ENCODE peak calls at places on chromosome 17, in five cellular contexts. J is GM23248, C is mesendoderm, W is A549, R is testis. L is an unnamed sample. For H3K4me1, the result is how much of the 10 kb centered on the place peaks cover.

GRCh38 chr17:29526322-29526721 is 40.5 kb downstream of the ABHD15 start:
- DNase-seq in J (peak), C (peak), W (no peak), R (no peak), L (no peak)

GRCh38 chr17:27654654-27655524 is 23.9 kb downstream of the LGALS9 start:
- DNase-seq in J (peak), C (peak), W (peak), R (peak), L (peak)

GRCh38 chr17:73211745-73212144 is 18.9 kb downstream of the COG1 start:
- DNase-seq in J (no peak), C (no peak), W (no peak), R (no peak), L (no peak)

GRCh38 chr17:41578971-41579370 is 7.1 kb upstream of the KRT9 start:
- DNase-seq in J (no peak), C (no peak), W (no peak), R (no peak), L (no peak)

GRCh38 chr17:33002245-33002644 is 10.6 kb downstream of the SPACA3 start:
- DNase-seq in J (no peak), C (no peak), W (no peak), R (no peak), L (no peak)

GRCh38 chr17:57810740-57811632 is 38.9 kb downstream of the MRPS23 start:
- DNase-seq in J (peak), C (no peak), W (no peak), R (peak), L (peak)

GRCh38 chr17:15392326-15392739 is 50.9 kb upstream of the TEKT3 start:
- DNase-seq in J (peak), C (no peak), W (no peak), R (no peak), L (no peak)

GRCh38 chr17:17663160-17664072 is 17.8 kb upstream of the RAI1 start:
- DNase-seq in J (peak), C (peak), W (peak), R (no peak), L (peak)

GRCh38 chr17:30558313-30559195 is 81.3 kb downstream of the GOSR1 start:
- DNase-seq in J (no peak), C (no peak), W (no peak), R (no peak), L (peak)

GRCh38 chr17:32819035-32819434 is 57.9 kb downstream of the MYO1D start:
- DNase-seq in J (peak), C (no peak), W (no peak), R (no peak), L (no peak)

GRCh38 chr17:65334391-65334790 is 197.2 kb downstream of the RGS9 start:
- DNase-seq in J (peak), C (no peak), W (no peak), R (no peak), L (no peak)

GRCh38 chr17:15966879-15967248 is 21.9 kb downstream of the ADORA2B start:
- DNase-seq in J (no peak), C (peak), W (no peak), R (no peak), L (no peak)

GRCh38 chr17:2435852-2436251 is 35.0 kb upstream of the MNT start:
- DNase-seq in J (no peak), C (no peak), W (no peak), R (no peak), L (no peak)

GRCh38 chr17:50356418-50356817 is 10.5 kb downstream of the XYLT2 start:
- DNase-seq in J (no peak), C (no peak), W (no peak), R (no peak), L (peak)

GRCh38 chr17:41651625-41652460 is 27.5 kb upstream of the KRT17 start:
- DNase-seq in J (no peak), C (no peak), W (no peak), R (no peak), L (no peak)

GRCh38 chr17:59892251-59892848 is 393 bp downstream of the TUBD1 start:
- DNase-seq in J (no peak), C (no peak), W (no peak), R (peak), L (no peak)

GRCh38 chr17:49667854-49668253 is 10.0 kb downstream of the SPOP start:
- DNase-seq in J (no peak), C (no peak), W (no peak), R (no peak), L (no peak)

GRCh38 chr17:44007346-44008204 is 3.2 kb downstream of the NAGS start:
- DNase-seq in J (peak), C (peak), W (no peak), R (no peak), L (peak)

GRCh38 chr17:38454528-38454927 is 26.3 kb downstream of the ARHGAP23 start:
- DNase-seq in J (peak), C (no peak), W (peak), R (peak), L (peak)

GRCh38 chr17:59734226-59734625 is 26.8 kb downstream of the VMP1 start:
- DNase-seq in J (no peak), C (no peak), W (no peak), R (no peak), L (no peak)

GRCh38 chr17:4599505-4600281 is 15.4 kb downstream of the SMTNL2 start:
- DNase-seq in J (no peak), C (peak), W (no peak), R (peak), L (no peak)

GRCh38 chr17:58679263-58680037 is 12.4 kb downstream of the TEX14 start:
- DNase-seq in J (no peak), C (peak), W (peak), R (no peak), L (no peak)

GRCh38 chr17:18055597-18055996 is 16.4 kb downstream of the GID4 start:
- DNase-seq in J (no peak), C (no peak), W (no peak), R (no peak), L (no peak)

GRCh38 chr17:58187675-58188074 is 4.9 kb upstream of the EPX start:
- DNase-seq in J (no peak), C (no peak), W (no peak), R (no peak), L (no peak)

GRCh38 chr17:32117399-32117798 is 24.9 kb upstream of the RHOT1 start:
- DNase-seq in J (no peak), C (no peak), W (no peak), R (no peak), L (no peak)

DNA sequence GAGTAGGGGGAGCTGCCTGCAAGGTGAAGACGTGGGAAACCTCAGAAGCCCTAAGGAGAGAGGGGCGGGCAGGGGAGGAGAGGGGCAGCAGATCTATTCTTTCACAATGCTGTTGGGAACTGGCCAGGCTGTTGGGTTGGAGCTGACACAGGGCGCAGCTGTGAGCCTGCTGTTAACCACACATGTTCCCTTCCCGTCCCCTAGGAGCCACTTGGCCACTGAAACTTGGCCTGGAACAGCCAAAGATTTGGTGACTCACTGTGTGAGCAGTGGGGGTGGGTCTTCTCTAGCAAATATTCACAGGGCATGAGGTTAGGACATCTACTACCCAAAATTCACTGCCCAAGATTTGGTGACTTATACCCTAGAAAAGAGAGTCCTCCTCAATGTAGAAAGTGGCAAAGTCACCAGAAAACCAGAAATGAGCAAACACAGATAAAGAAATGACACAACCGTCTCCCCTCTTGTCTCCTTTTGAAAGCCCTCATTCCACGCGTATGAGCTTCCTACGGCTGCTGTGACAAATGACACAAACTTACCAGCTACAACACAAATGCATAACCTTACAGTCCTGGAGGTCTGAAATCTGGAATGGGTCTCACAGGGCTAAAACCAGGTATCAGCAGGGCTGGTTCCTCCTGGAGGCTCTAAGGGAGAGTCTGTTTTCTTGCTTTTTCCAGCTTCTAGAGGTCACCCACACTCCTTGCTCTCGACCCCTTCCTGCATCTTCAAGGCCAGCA is 6.3 kb downstream of the TBC1D16 start:
- DNase-seq in J (peak), C (peak), W (no peak), R (peak), L (peak)
- H3K4me1 ChIP-seq in J (under half), C (under half), W (under half), R (under half), L (under half)

GRCh38 chr17:6894206-6894528 is 62.6 kb upstream of the TEKT1 start:
- DNase-seq in J (peak), C (peak), W (no peak), R (no peak), L (no peak)
- H3K4me3 ChIP-seq in J (no peak), C (no peak), W (no peak), R (peak), L (no peak)

GRCh38 chr17:76449126-76449525 is 3.8 kb downstream of the UBE2O start:
- DNase-seq in J (no peak), C (no peak), W (no peak), R (no peak), L (no peak)

GRCh38 chr17:76445697-76446448 is 7.1 kb downstream of the UBE2O start:
- DNase-seq in J (no peak), C (peak), W (no peak), R (no peak), L (peak)

GRCh38 chr17:76447931-76448652 is 4.9 kb downstream of the UBE2O start:
- DNase-seq in J (peak), C (no peak), W (no peak), R (no peak), L (no peak)

GRCh38 chr17:76444518-76445311 is 8.2 kb downstream of the UBE2O start:
- DNase-seq in J (peak), C (peak), W (no peak), R (no peak), L (peak)

DNA sequence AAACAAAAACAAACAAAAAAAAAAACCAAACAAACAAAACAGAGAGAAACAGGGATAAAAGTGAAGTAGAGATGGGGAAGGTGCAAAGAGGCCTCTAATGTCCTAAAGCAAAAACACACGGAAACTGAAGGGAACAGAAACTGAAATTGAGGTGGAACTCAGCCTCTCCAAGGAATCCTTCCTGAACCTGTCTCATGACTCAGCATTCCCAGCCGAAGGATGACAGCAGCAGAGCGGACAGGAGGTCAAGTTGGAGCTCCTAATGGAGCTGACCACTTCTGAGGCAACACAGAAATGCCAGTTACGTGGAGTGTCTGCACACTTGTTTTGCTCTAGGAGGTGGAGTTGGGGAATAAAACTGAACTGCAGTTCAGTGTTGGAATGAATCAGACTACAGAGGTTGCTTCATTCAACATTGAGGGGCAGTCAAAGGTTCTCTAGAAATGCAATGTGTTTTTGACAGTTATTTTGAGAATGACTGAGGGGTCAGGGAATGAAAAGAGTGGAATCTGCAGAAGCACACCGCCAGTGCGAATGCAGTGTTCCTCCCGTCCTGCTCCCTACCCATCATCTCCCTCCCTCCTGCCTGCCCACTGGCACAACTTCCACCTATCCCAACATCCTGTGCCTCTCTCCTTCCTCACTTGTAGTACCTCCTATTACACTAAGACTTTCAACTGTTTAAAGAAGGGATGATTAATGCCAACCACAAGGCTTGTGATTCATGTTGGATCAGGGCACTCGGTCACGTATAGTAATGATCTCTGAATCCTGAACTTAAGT is 6.3 kb downstream of the UBE2O start:
- DNase-seq in J (peak), C (peak), W (peak), R (no peak), L (peak)
- H3K4me1 ChIP-seq in J (half or more), C (under half), W (half or more), R (under half), L (under half)

DNA sequence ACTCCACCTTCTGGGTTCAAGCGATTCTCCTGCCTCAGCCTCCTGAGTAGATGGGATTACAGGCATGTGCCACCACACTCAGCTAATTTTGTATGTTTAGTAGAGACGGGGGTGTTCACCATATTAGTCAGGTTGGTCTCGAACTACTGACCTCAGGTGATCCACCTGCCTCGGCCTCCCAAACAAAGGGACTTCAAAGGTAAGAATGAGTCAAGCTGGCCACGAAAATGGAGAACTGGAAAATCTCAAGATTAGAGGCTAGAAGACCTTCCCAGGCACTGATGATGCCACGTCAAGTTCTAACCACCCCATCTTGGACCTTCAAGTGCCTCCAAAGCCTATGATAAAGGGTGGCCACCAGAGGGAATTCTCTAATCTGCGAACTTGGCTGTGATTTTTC is 1.3 kb upstream of the CCL15 start:
- DNase-seq in J (no peak), C (no peak), W (no peak), R (no peak), L (no peak)
- H3K4me3 ChIP-seq in J (no peak), C (no peak), W (no peak), R (no peak), L (no peak)

GRCh38 chr17:13560935-13561334 is 40.8 kb downstream of the HS3ST3A1 start:
- DNase-seq in J (no peak), C (no peak), W (no peak), R (no peak), L (no peak)

GRCh38 chr17:13558588-13558987 is 43.1 kb downstream of the HS3ST3A1 start:
- DNase-seq in J (peak), C (no peak), W (no peak), R (no peak), L (no peak)

GRCh38 chr17:13562271-13562800 is 39.4 kb downstream of the HS3ST3A1 start:
- DNase-seq in J (peak), C (no peak), W (no peak), R (no peak), L (no peak)

GRCh38 chr17:13561606-13562270 is 40.0 kb downstream of the HS3ST3A1 start:
- DNase-seq in J (no peak), C (no peak), W (peak), R (peak), L (no peak)

DNA sequence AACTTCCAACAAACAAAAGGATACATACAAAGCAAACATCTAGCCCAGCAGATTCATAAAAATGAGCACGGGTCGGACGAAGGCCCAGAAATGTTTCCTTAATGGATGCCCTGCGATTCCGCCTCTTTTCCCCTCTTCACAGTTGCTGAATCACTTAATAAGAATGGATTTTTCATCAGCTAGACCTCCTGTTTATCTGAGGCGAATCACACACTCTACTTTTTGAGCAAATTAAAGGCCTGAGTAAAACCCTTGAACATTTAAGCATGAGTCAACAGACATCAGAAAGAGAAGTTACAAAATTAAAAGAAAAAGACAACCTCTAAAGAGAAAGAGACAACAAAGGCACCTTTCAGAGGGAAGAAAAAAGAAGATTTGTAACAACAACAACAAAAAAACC is 44.7 kb downstream of the HS3ST3A1 start:
- DNase-seq in J (peak), C (no peak), W (no peak), R (no peak), L (no peak)
- H3K4me1 ChIP-seq in J (half or more), C (under half), W (under half), R (under half), L (under half)

DNA sequence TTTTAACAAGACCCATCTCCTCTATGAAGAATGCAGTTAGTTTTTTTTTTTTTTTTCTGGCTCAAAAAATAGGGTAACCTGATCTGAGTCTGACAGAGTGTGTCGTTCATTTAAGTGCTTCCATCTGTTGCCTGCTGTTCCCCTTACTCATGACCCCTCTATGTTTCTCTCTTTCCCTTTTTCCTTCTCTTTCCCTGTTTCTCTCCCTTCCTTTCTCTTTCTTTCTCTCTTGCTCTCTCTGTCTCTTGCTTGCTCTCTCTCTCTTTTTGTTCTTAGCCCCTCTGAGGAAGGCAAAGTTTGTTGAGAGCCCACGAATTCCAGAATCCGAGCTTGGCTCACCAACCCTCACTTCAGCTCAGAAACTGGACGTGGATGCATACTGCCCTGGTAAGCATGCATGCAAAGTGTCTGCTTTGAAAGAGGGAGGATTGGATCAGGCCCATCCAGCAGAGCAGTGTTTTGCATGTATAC is 185.0 kb downstream of the TANC2 start:
- DNase-seq in J (peak), C (peak), W (no peak), R (no peak), L (no peak)
- H3K4me3 ChIP-seq in J (no peak), C (no peak), W (no peak), R (no peak), L (no peak)

GRCh38 chr17:62897706-62898105 is 68.3 kb upstream of the TANC2 start:
- DNase-seq in J (peak), C (no peak), W (no peak), R (no peak), L (no peak)
- H3K4me1 ChIP-seq in J (under half), C (under half), W (under half), R (under half), L (under half)

GRCh38 chr17:7946441-7946840 is 14.4 kb downstream of the CNTROB start:
- DNase-seq in J (no peak), C (no peak), W (no peak), R (no peak), L (no peak)
- H3K4me3 ChIP-seq in J (no peak), C (no peak), W (no peak), R (no peak), L (no peak)